ENCODE peak calls at places on chromosomes 1 and 21, in four cellular contexts. C, S, E and T are unnamed samples.

GRCh38 chr1:186152227-186152944 is 222.7 kb downstream of the TPR start:
- DNase-seq in C (no peak), S (peak; percentile 67), E (no peak), T (no peak)

GRCh38 chr21:39523398-39523797 is 71.6 kb downstream of the SH3BGR start:
- DNase-seq in S (no peak), C (no peak), E (peak; percentile 65), T (no peak)

GRCh38 chr1:204576422-204576821 is 60.2 kb downstream of the MDM4 start:
- DNase-seq in C (no peak), E (no peak), S (no peak), T (no peak)

GRCh38 chr1:20885121-20885520 is 98.0 kb upstream of the HP1BP3 start:
- DNase-seq in C (no peak), S (no peak), E (no peak), T (no peak)

GRCh38 chr1:226123591-226124471 is 61.3 kb downstream of the H3-3A start:
- DNase-seq in S (no peak), E (peak; percentile 66), C (peak; percentile 77), T (no peak)

GRCh38 chr21:42619841-42620240 is 33.6 kb upstream of the PDE9A start:
- DNase-seq in S (no peak), C (peak; percentile 68), E (no peak), T (no peak)

GRCh38 chr1:152777510-152778137 is 2.7 kb downstream of the LCE1F start:
- DNase-seq in C (no peak), E (no peak), S (peak; percentile 7), T (no peak)

GRCh38 chr1:97934491-97934890 is 13.7 kb upstream of the DPYD start:
- DNase-seq in E (no peak), C (no peak), S (no peak), T (no peak)

DNA sequence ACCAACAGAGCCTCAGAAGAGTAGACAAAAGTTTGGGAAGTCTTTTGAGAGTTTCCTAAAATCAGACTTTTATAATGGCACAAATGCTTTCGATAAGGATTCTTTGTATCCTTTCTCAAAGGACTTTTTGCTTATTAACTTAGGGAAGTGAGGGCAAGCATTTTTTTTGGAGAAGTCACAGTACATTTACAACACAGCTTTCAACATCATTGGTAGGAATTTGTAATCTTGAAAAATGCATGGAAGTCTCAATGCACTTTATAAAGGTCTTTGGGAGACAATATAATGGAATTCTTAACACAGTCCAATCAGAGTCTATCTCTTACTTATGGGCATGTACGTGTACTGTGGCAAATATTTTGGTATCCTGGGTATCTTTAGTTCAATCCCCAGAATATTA is 325.8 kb upstream of the NR5A2 start:
- DNase-seq in E (no peak), C (no peak), S (peak; percentile 64), T (no peak)
- TF ChIP-seq CTCF in E (no peak), C (no peak), S (no peak), T (no peak)

GRCh38 chr1:150615346-150616201 is 13.8 kb downstream of the ENSA start:
- DNase-seq in S (no peak), E (peak; percentile 51), C (no peak), T (no peak)

GRCh38 chr1:150621497-150622113 is 7.8 kb downstream of the ENSA start:
- DNase-seq in C (peak; percentile 84), E (peak; percentile 70), S (peak; percentile 75), T (no peak)

GRCh38 chr1:150620919-150621318 is 8.5 kb downstream of the ENSA start:
- DNase-seq in S (no peak), C (no peak), E (no peak), T (no peak)

GRCh38 chr1:150622219-150622975 is 7.0 kb downstream of the ENSA start:
- DNase-seq in S (no peak), E (no peak), C (peak; percentile 93), T (no peak)

DNA sequence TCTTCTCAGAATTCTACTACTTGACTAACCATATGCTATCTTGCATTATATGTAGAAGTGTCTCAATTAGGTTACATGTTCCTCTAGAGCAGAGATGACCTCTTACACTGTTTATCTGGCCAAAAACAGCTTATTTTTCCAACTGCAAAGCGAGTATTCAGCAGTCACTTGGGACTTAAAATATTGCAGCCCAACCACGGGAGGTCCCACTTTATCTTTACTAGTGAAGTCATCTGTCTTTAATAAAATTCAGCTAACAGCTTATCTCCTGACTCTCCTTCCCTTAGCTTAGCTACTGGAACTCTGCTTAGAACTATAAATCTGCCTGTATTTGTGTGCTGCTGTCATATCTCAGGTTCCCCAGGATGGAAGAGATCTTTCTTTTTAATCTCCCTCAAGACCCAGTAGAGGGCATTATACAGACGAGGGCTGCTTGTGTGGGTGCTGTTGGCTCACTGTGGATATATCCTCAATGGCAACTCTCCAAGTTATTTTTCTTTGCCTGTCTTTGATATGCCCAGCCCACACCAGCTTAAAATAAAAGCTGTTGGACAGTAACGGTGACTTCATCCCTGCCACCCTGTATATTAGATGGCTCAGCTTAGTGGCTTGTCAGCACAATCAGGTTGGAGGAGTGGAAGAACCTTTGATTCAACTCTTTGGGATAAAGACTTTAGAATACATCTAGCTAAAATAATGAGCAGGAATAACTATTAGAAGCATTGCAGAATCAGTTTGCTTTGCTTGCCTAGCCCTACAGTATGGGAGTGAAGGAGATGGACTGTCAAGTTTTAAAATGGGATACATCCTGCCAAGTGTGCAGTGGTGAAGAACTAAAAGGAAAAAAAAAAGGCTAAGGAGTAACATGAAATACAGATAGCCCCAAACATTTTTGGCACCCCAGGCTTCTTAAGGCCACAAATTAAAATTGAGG is 9.6 kb downstream of the ENSA start:
- DNase-seq in C (no peak), S (peak; percentile 71), E (no peak), T (no peak)
- TF ChIP-seq CTCF in C (no peak), S (peak; percentile 43), E (no peak), T (no peak)

DNA sequence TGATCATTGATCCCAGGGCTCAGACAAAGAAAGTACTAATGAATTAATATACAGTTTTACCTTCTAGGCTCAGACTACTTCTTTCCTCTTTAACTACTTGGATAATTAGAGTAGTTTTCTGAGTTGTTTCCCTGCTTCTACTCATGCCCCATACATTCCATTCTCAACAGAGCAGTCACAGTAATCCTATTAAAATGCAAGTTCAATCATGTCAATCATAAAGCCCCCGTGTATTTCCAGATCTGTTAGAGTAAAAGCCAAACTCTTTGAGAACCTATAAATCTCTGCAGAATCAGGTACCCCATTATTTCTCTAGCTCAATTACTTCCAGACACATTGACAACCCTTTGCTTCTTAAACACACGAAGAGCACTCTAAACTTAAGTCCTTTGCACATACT is 242.1 kb upstream of the PRMT6 start:
- DNase-seq in E (no peak), C (no peak), S (no peak), T (no peak)
- TF ChIP-seq CTCF in E (no peak), C (no peak), S (no peak), T (no peak)

DNA sequence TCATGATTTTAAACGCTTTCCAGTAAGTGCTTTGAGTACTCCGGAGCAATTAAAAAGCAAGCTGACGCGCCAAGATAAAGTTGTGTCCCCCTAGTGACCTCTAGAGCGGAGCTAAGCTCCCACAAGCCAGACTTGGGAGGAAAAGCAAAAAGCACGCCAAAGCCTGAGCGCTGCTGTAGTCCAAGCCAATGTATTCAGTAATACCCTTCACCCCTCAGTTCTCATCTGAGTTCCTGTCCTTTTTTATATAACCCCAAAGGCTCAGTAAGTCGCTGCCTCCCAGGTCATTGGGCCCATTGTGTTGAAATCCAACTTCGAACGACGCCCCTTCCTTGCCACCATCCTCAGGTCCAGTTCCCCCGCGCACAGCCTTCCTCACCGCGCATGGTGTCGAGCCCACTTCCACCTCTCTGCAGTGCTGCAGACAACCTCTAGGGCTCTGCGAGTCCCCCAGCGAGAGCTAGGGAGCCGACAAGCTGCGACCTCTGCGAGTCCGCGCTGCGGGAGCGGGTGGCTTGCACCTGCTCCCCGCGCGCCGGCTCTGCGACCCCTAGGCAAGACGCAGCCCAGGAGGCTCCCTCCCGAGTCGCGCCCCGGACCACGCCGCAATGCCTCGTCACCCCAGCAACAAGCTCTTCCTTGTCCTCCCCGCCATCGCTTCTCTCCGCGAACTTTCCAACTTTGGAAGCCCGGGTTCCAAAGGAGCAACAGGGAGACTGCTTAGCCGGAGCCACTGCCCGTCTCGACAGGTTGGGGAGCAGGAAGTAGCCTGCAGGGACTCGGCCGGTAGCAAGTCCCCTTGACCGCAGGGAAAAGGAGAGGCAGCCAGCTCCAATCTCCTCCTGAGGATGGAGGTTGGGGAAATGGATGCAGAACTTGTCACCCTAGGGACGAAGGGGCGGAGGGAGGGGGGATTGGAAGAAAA is 3.8 kb upstream of the SLC44A5 start:
- DNase-seq in S (peak; percentile 9), E (peak; percentile 9), C (peak; percentile 86), T (peak; percentile 73)
- TF ChIP-seq CTCF in S (peak; percentile 42), E (peak; percentile 22), C (no peak), T (peak; percentile 68)

DNA sequence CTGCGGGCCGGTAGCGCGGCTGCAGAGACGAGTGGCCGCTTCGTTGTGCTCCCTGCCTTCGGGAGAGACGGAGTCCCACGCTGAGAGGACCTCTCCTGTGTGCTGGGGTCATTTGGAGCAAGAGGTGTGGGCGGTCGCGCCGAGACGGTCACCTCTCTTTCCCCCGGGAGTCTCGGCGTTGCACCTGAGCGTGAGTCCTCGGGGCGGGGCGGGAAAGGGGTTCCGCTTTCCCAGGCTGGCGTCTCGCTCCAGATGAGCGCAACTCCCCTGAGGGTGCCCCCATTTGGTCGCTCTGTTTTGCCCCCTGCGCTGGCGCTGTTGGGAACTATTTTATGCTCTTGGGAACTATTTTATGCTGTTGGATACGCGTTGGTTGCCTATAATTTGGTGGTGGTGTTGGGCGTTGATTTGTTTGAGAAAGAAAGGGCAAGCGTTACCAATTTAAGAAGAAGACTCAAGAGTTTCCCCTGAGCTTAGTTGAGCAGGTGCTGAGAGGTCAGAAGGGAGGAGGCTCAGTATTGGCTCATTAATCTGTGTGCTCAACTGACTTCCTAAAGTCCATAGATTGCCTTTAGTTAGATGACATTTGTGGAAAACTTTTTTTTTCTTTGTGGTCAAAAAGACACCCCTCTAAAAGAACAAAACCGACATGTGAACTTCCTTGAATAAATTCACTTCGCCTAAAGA is 683 bp downstream of the LRRC8B start:
- DNase-seq in E (no peak), C (peak; percentile 90), S (no peak), T (peak; percentile 33)
- TF ChIP-seq CTCF in E (no peak), C (no peak), S (no peak), T (no peak)